ENCODE peak calls at places on chromosome 9, in five cellular contexts. E is H9, K is mesenchymal stem cell, C is neuronal stem cell, X is H1. O is an unnamed sample.

GRCh38 chr9:88923653-88924284 is 67.5 kb upstream of the S1PR3 start:
- DNase-seq in E (no peak), K (no peak), C (no peak), X (no peak), O (peak)

GRCh38 chr9:109289931-109290330 is 30.9 kb downstream of the EPB41L4B start:
- DNase-seq in E (no peak), K (no peak), C (no peak), X (no peak), O (peak)

GRCh38 chr9:132973713-132974112 is 4.8 kb upstream of the GFI1B start:
- DNase-seq in E (no peak), K (peak), C (no peak), X (no peak), O (no peak)

GRCh38 chr9:137445275-137445807 is 4.2 kb upstream of the ENTPD8 start:
- DNase-seq in E (peak), K (peak), C (peak), X (no peak), O (peak)

GRCh38 chr9:76759726-76760125 is 4.5 kb upstream of the PCA3 start:
- DNase-seq in E (no peak), K (no peak), C (no peak), X (no peak), O (no peak)

GRCh38 chr9:116073826-116074225 is 79.8 kb upstream of the PAPPA start:
- DNase-seq in E (no peak), K (no peak), C (no peak), X (no peak), O (no peak)

GRCh38 chr9:94717656-94718225 is 8.8 kb upstream of the AOPEP start:
- DNase-seq in E (no peak), K (no peak), C (no peak), X (no peak), O (peak)

GRCh38 chr9:111366978-111367377 is 37.0 kb upstream of the OR2K2 start:
- DNase-seq in E (no peak), K (no peak), C (no peak), X (no peak), O (no peak)

GRCh38 chr9:114953917-114954316 is 23.5 kb upstream of the TNFSF8 start:
- DNase-seq in E (no peak), K (peak), C (no peak), X (no peak), O (peak)

GRCh38 chr9:76534031-76534430 is 75.0 kb downstream of the GCNT1 start:
- DNase-seq in E (no peak), K (no peak), C (no peak), X (no peak), O (no peak)

GRCh38 chr9:99743455-99743854 is 78.2 kb upstream of the NR4A3 start:
- DNase-seq in E (no peak), K (no peak), C (no peak), X (no peak), O (no peak)

GRCh38 chr9:88645172-88645868 is 110.3 kb downstream of the NXNL2 start:
- DNase-seq in E (no peak), K (peak), C (no peak), X (no peak), O (no peak)

GRCh38 chr9:79568337-79569084 is 3.3 kb upstream of the TLE4 start:
- DNase-seq in E (no peak), K (no peak), C (no peak), X (no peak), O (no peak)

GRCh38 chr9:129885018-129885669 is 49.9 kb downstream of the USP20 start:
- DNase-seq in E (peak), K (no peak), C (no peak), X (no peak), O (no peak)

GRCh38 chr9:126696091-126696763 is 82.5 kb downstream of the LMX1B start:
- DNase-seq in E (peak), K (no peak), C (no peak), X (no peak), O (no peak)

GRCh38 chr9:75378036-75378435 is 289.7 kb downstream of the OSTF1 start:
- DNase-seq in E (no peak), K (no peak), C (no peak), X (no peak), O (peak)

GRCh38 chr9:124210697-124211096 is 47.1 kb upstream of the NEK6 start:
- DNase-seq in E (no peak), K (no peak), C (no peak), X (no peak), O (no peak)

GRCh38 chr9:101442248-101443136 is 6.9 kb upstream of the ALDOB start:
- DNase-seq in E (no peak), K (no peak), C (no peak), X (no peak), O (no peak)

GRCh38 chr9:114317665-114318357 is 5.1 kb upstream of the ORM1 start:
- DNase-seq in E (no peak), K (peak), C (no peak), X (no peak), O (peak)

GRCh38 chr9:95845751-95846150 is 29.7 kb upstream of the ERCC6L2 start:
- DNase-seq in E (no peak), K (no peak), C (no peak), X (no peak), O (no peak)

GRCh38 chr9:104503440-104503839 is 623 bp upstream of the OR13F1 start:
- DNase-seq in E (no peak), K (no peak), C (no peak), X (no peak), O (no peak)

GRCh38 chr9:33719581-33720374 is 75.6 kb upstream of the PRSS3 start:
- DNase-seq in E (peak), K (peak), C (peak), X (no peak), O (no peak)

GRCh38 chr9:93378276-93378675 is 73.2 kb upstream of the FAM120A start:
- DNase-seq in E (no peak), K (no peak), C (no peak), X (no peak), O (no peak)

GRCh38 chr9:133147412-133148271 is 16.1 kb downstream of the GBGT1 start:
- DNase-seq in E (peak), K (peak), C (peak), X (peak), O (peak)

GRCh38 chr9:94613003-94613402 is 19.4 kb upstream of the FBP2 start:
- DNase-seq in E (no peak), K (no peak), C (no peak), X (no peak), O (no peak)

GRCh38 chr9:125989090-125989501 is 241.9 kb downstream of the PBX3 start:
- DNase-seq in E (no peak), K (no peak), C (no peak), X (no peak), O (no peak)

GRCh38 chr9:80028501-80028900 is 456.7 kb downstream of the TLE4 start:
- DNase-seq in E (no peak), K (no peak), C (no peak), X (no peak), O (no peak)

GRCh38 chr9:214488-215448 is at the start of gene DOCK8:
- DNase-seq in E (peak), K (no peak), C (peak), X (no peak), O (peak)

GRCh38 chr9:10026585-10026984 is 586.2 kb downstream of the PTPRD start:
- DNase-seq in E (no peak), K (no peak), C (no peak), X (no peak), O (no peak)

GRCh38 chr9:77819672-77820071 is 171.6 kb upstream of the GNA14 start:
- DNase-seq in E (no peak), K (peak), C (no peak), X (no peak), O (no peak)

GRCh38 chr9:126536131-126536530 is 77.6 kb upstream of the LMX1B start:
- DNase-seq in E (no peak), K (no peak), C (no peak), X (no peak), O (no peak)

GRCh38 chr9:16784002-16784401 is 86.5 kb downstream of the BNC2 start:
- DNase-seq in E (no peak), K (no peak), C (no peak), X (no peak), O (no peak)

GRCh38 chr9:36997414-36997813 is 36.7 kb downstream of the PAX5 start:
- DNase-seq in E (no peak), K (no peak), C (no peak), X (no peak), O (peak)

GRCh38 chr9:130912932-130913598 is 16.5 kb upstream of the QRFP start:
- DNase-seq in E (no peak), K (no peak), C (no peak), X (no peak), O (peak)

GRCh38 chr9:2655411-2655901 is 33.9 kb downstream of the VLDLR start:
- DNase-seq in E (no peak), K (peak), C (no peak), X (no peak), O (no peak)
- H2AFZ ChIP-seq in E (no peak), K (no peak), C (no peak), X (no peak), O (no peak)

GRCh38 chr9:122442568-122442967 is 35.2 kb downstream of the OR1J1 start:
- DNase-seq in E (no peak), K (no peak), C (no peak), X (no peak), O (no peak)

GRCh38 chr9:122445155-122445749 is 32.5 kb downstream of the OR1J1 start:
- DNase-seq in E (no peak), K (peak), C (no peak), X (no peak), O (no peak)

GRCh38 chr9:122446819-122447484 is 30.8 kb downstream of the OR1J1 start:
- DNase-seq in E (no peak), K (no peak), C (no peak), X (no peak), O (no peak)

GRCh38 chr9:122444366-122444765 is 33.4 kb downstream of the OR1J1 start:
- DNase-seq in E (no peak), K (no peak), C (no peak), X (no peak), O (no peak)
- H2BK12ac ChIP-seq in E (no peak), K (no peak), C (no peak), X (no peak), O (no peak)

GRCh38 chr9:108272350-108272899 is 583.4 kb downstream of the ACTL7B start:
- DNase-seq in E (peak), K (peak), C (no peak), X (no peak), O (peak)
- H4K8ac ChIP-seq in E (no peak), K (peak), C (no peak), X (no peak), O (no peak)

GRCh38 chr9:134486127-134486995 is 155.2 kb upstream of the COL5A1 start:
- DNase-seq in E (no peak), K (no peak), C (no peak), X (no peak), O (no peak)

GRCh38 chr9:134488901-134489280 is 152.7 kb upstream of the COL5A1 start:
- DNase-seq in E (no peak), K (no peak), C (no peak), X (no peak), O (no peak)

GRCh38 chr9:134489621-134490380 is 151.8 kb upstream of the COL5A1 start:
- DNase-seq in E (no peak), K (no peak), C (no peak), X (no peak), O (no peak)

GRCh38 chr9:134487066-134487710 is 154.4 kb upstream of the COL5A1 start:
- DNase-seq in E (no peak), K (no peak), C (no peak), X (no peak), O (no peak)

DNA sequence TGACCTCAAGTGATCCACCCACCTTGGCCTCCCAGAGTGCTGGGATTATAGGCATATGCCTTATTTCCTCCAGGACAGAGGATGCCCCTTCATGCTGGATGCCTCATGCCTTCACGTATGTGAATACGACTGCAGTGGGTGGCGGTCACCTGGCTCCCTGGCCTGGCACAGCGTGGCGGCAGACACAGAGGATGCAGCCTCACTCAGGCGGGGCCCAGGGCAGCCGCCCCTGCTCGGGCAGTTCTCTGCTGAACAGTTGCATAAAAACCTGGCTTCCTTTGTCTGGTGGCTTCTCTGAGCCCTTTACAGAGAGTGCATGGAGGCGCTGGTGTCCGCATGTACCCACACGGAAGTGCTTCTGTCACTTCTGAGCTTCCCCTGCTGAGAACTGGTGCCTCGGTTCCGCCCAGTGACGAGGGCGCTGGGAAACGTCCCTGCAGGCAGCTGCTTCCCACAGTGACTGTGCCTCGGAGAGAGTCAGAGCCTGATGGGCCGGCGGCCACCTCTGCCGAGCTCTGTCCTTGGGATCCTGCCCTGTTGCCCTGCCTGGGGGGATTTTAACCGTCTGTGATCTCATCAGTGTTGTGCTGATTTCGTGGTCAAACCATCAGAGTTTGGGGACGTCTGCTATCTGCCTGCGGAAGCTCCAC is 153.2 kb upstream of the COL5A1 start:
- DNase-seq in E (no peak), K (no peak), C (no peak), X (no peak), O (peak)
- H2AFZ ChIP-seq in E (no peak), K (no peak), C (no peak), X (no peak), O (no peak)

O was measured in trophoblast cell.